ENCODE peak calls at places on chromosomes 3 and 15, in six cellular contexts. N, T, M, R, D and A are unnamed samples.

GRCh38 chr3:79297242-79297641 is 470.6 kb downstream of the ROBO1 start:
- DNase-seq in R (no peak), D (no peak), N (no peak), M (no peak), T (peak), A (no peak)

GRCh38 chr15:74578496-74578994 is 37.1 kb upstream of the CLK3 start:
- DNase-seq in D (no peak), M (no peak), T (no peak), R (no peak), N (no peak), A (no peak)

GRCh38 chr15:101614001-101614585 is 38.1 kb downstream of the TM2D3 start:
- DNase-seq in M (no peak), T (no peak), D (no peak), R (no peak), N (no peak), A (no peak)

GRCh38 chr3:4712109-4712508 is 219.0 kb downstream of the ITPR1 start:
- DNase-seq in R (no peak), M (peak), D (no peak), N (no peak), T (peak), A (no peak)

GRCh38 chr3:50160561-50160983 is 5.4 kb downstream of the SEMA3F start:
- DNase-seq in N (no peak), D (no peak), M (no peak), T (no peak), R (peak), A (no peak)

GRCh38 chr3:123294296-123294938 is 92.7 kb downstream of the SEC22A start:
- DNase-seq in R (no peak), N (no peak), T (no peak), D (no peak), M (no peak), A (no peak)

GRCh38 chr15:38696120-38696727 is 131.6 kb upstream of the RASGRP1 start:
- DNase-seq in N (peak), T (peak), M (peak), R (no peak), D (no peak), A (no peak)

GRCh38 chr15:72179950-72180581 is 17.5 kb downstream of the GRAMD2A start:
- DNase-seq in T (no peak), D (no peak), N (no peak), M (no peak), R (peak), A (no peak)

GRCh38 chr15:63502137-63502801 is 2.1 kb upstream of the USP3 start:
- DNase-seq in M (peak), T (peak), N (no peak), R (no peak), D (no peak), A (no peak)

GRCh38 chr3:4833471-4833870 is 145.8 kb upstream of the BHLHE40 start:
- DNase-seq in R (no peak), N (no peak), T (no peak), D (no peak), M (no peak), A (no peak)

GRCh38 chr15:99944131-99944530 is 210.9 kb upstream of the LYSMD4 start:
- DNase-seq in N (no peak), R (no peak), D (no peak), M (no peak), T (no peak), A (no peak)

GRCh38 chr15:48940508-48940907 is 23.2 kb downstream of the SHC4 start:
- DNase-seq in D (no peak), N (no peak), R (no peak), M (no peak), T (peak), A (no peak)

GRCh38 chr15:20376872-20377271 is 164.7 kb downstream of the GOLGA6L6 start:
- DNase-seq in N (no peak), R (no peak), D (no peak), T (no peak), M (no peak), A (no peak)

GRCh38 chr15:29677450-29677849 is 144.8 kb downstream of the TJP1 start:
- DNase-seq in D (no peak), T (no peak), R (no peak), N (no peak), M (no peak), A (no peak)